ENCODE peak calls at places on chromosomes 12 and 14, in ten cellular contexts. One of them, this sample, is unnamed.

GRCh38 chr14:95998656-95999055 is 40.5 kb upstream of the C14orf132 start:
- DNase-seq in prostate gland: no peak
- DNase-seq in body of pancreas: no peak
- DNase-seq in thyroid gland: no peak
- DNase-seq in uterus: no peak
- DNase-seq in A549: peak
- DNase-seq in GM12878: no peak
- DNase-seq in heart left ventricle: no peak
- DNase-seq in transverse colon: no peak
- DNase-seq in esophagus squamous epithelium: no peak
- DNase-seq in this sample: no peak

GRCh38 chr12:22360772-22361171 is 26.3 kb upstream of the ST8SIA1 start:
- DNase-seq in A549: no peak
- DNase-seq in transverse colon: no peak
- DNase-seq in uterus: no peak
- DNase-seq in heart left ventricle: no peak
- DNase-seq in prostate gland: no peak
- DNase-seq in thyroid gland: no peak
- DNase-seq in body of pancreas: no peak
- DNase-seq in esophagus squamous epithelium: no peak
- DNase-seq in GM12878: no peak
- DNase-seq in this sample: no peak

GRCh38 chr12:3962661-3963483 is 89.7 kb upstream of the PARP11 start:
- DNase-seq in thyroid gland: no peak
- DNase-seq in heart left ventricle: peak
- DNase-seq in esophagus squamous epithelium: no peak
- DNase-seq in uterus: no peak
- DNase-seq in prostate gland: no peak
- DNase-seq in GM12878: no peak
- DNase-seq in body of pancreas: peak
- DNase-seq in transverse colon: no peak
- DNase-seq in A549: no peak
- DNase-seq in this sample: no peak

GRCh38 chr14:32572867-32573149 is 243.7 kb downstream of the AKAP6 start:
- DNase-seq in thyroid gland: no peak
- DNase-seq in body of pancreas: no peak
- DNase-seq in heart left ventricle: no peak
- DNase-seq in esophagus squamous epithelium: no peak
- DNase-seq in uterus: no peak
- DNase-seq in transverse colon: no peak
- DNase-seq in prostate gland: no peak
- DNase-seq in GM12878: no peak
- DNase-seq in A549: no peak
- DNase-seq in this sample: no peak

GRCh38 chr14:50047274-50047676 is 69.1 kb downstream of the VCPKMT start:
- DNase-seq in prostate gland: peak
- DNase-seq in uterus: no peak
- DNase-seq in esophagus squamous epithelium: no peak
- DNase-seq in A549: no peak
- DNase-seq in heart left ventricle: no peak
- DNase-seq in thyroid gland: no peak
- DNase-seq in transverse colon: peak
- DNase-seq in GM12878: peak
- DNase-seq in body of pancreas: peak
- DNase-seq in this sample: no peak

GRCh38 chr12:127054531-127054930 is 1212.4 kb upstream of the TMEM132C start:
- DNase-seq in body of pancreas: no peak
- DNase-seq in prostate gland: no peak
- DNase-seq in transverse colon: no peak
- DNase-seq in uterus: no peak
- DNase-seq in heart left ventricle: no peak
- DNase-seq in thyroid gland: no peak
- DNase-seq in A549: no peak
- DNase-seq in GM12878: no peak
- DNase-seq in esophagus squamous epithelium: no peak
- DNase-seq in this sample: no peak

GRCh38 chr12:89836026-89836425 is 127.4 kb upstream of the ATP2B1 start:
- DNase-seq in transverse colon: no peak
- DNase-seq in body of pancreas: no peak
- DNase-seq in esophagus squamous epithelium: no peak
- DNase-seq in heart left ventricle: no peak
- DNase-seq in thyroid gland: no peak
- DNase-seq in GM12878: no peak
- DNase-seq in A549: no peak
- DNase-seq in uterus: no peak
- DNase-seq in prostate gland: no peak
- DNase-seq in this sample: no peak

GRCh38 chr14:75279153-75279738 is 618 bp downstream of the FOS start:
- DNase-seq in heart left ventricle: peak
- DNase-seq in uterus: peak
- DNase-seq in prostate gland: peak
- DNase-seq in transverse colon: peak
- DNase-seq in esophagus squamous epithelium: no peak
- DNase-seq in GM12878: no peak
- DNase-seq in thyroid gland: peak
- DNase-seq in A549: peak
- DNase-seq in body of pancreas: peak
- DNase-seq in this sample: no peak

GRCh38 chr12:66596189-66596588 is 82.7 kb downstream of the GRIP1 start:
- DNase-seq in uterus: no peak
- DNase-seq in heart left ventricle: no peak
- DNase-seq in transverse colon: no peak
- DNase-seq in esophagus squamous epithelium: no peak
- DNase-seq in A549: no peak
- DNase-seq in prostate gland: no peak
- DNase-seq in thyroid gland: no peak
- DNase-seq in GM12878: no peak
- DNase-seq in body of pancreas: no peak
- DNase-seq in this sample: no peak

GRCh38 chr14:73477618-73478266 is 13.0 kb upstream of the RIOX1 start:
- DNase-seq in GM12878: peak
- DNase-seq in heart left ventricle: no peak
- DNase-seq in body of pancreas: peak
- DNase-seq in transverse colon: no peak
- DNase-seq in prostate gland: no peak
- DNase-seq in uterus: no peak
- DNase-seq in thyroid gland: no peak
- DNase-seq in A549: no peak
- DNase-seq in esophagus squamous epithelium: no peak
- DNase-seq in this sample: no peak

GRCh38 chr12:11661491-11662085 is 12.1 kb downstream of the ETV6 start:
- DNase-seq in heart left ventricle: no peak
- DNase-seq in prostate gland: no peak
- DNase-seq in uterus: no peak
- DNase-seq in GM12878: no peak
- DNase-seq in thyroid gland: peak
- DNase-seq in A549: no peak
- DNase-seq in esophagus squamous epithelium: no peak
- DNase-seq in body of pancreas: peak
- DNase-seq in transverse colon: no peak
- DNase-seq in this sample: no peak

GRCh38 chr12:42281281-42281680 is 43.2 kb upstream of the YAF2 start:
- DNase-seq in body of pancreas: no peak
- DNase-seq in GM12878: no peak
- DNase-seq in prostate gland: no peak
- DNase-seq in thyroid gland: no peak
- DNase-seq in esophagus squamous epithelium: no peak
- DNase-seq in heart left ventricle: no peak
- DNase-seq in uterus: no peak
- DNase-seq in A549: no peak
- DNase-seq in transverse colon: no peak
- DNase-seq in this sample: no peak

GRCh38 chr14:105602799-105603763 is 76.7 kb downstream of the TMEM121 start:
- DNase-seq in body of pancreas: no peak
- DNase-seq in esophagus squamous epithelium: no peak
- DNase-seq in transverse colon: no peak
- DNase-seq in A549: no peak
- DNase-seq in thyroid gland: peak
- DNase-seq in prostate gland: no peak
- DNase-seq in heart left ventricle: no peak
- DNase-seq in uterus: no peak
- DNase-seq in GM12878: no peak
- DNase-seq in this sample: no peak

GRCh38 chr14:24838945-24839616 is 205.1 kb upstream of the GZMB start:
- DNase-seq in A549: no peak
- DNase-seq in esophagus squamous epithelium: no peak
- DNase-seq in GM12878: no peak
- DNase-seq in thyroid gland: peak
- DNase-seq in transverse colon: peak
- DNase-seq in prostate gland: peak
- DNase-seq in heart left ventricle: peak
- DNase-seq in body of pancreas: peak
- DNase-seq in uterus: no peak
- DNase-seq in this sample: no peak

DNA sequence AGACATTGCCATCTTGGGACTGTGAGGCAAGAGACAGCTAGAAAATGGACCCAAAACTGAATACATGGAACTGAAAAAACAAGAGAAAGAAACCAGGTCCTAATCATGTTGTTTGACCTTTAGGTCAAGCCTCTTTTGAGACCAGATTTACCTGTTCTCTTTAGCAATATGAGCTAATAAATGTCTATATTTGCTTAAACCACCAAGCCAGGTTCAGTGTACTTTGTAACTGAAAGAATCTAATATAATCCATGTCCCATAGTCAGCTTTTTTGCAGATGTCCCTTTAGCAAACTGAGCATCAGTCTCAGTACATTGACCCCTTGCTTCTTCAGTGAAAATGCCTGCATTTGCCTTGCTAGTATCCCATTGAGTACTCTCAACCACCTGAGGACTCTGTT is 61.7 kb downstream of the PLCZ1 start:
- DNase-seq in transverse colon: no peak
- DNase-seq in heart left ventricle: no peak
- DNase-seq in GM12878: no peak
- DNase-seq in A549: no peak
- DNase-seq in esophagus squamous epithelium: no peak
- DNase-seq in body of pancreas: no peak
- DNase-seq in prostate gland: no peak
- DNase-seq in uterus: no peak
- DNase-seq in thyroid gland: no peak
- DNase-seq in this sample: no peak
- TF ChIP-seq POLR2A in transverse colon: no peak
- TF ChIP-seq POLR2A in heart left ventricle: no peak
- TF ChIP-seq POLR2A in GM12878: no peak
- TF ChIP-seq POLR2A in A549: no peak
- TF ChIP-seq POLR2A in esophagus squamous epithelium: no peak
- TF ChIP-seq POLR2A in body of pancreas: no peak
- TF ChIP-seq POLR2A in prostate gland: no peak
- TF ChIP-seq POLR2A in uterus: no peak
- TF ChIP-seq POLR2A in thyroid gland: no peak
- TF ChIP-seq POLR2A in this sample: no peak

DNA sequence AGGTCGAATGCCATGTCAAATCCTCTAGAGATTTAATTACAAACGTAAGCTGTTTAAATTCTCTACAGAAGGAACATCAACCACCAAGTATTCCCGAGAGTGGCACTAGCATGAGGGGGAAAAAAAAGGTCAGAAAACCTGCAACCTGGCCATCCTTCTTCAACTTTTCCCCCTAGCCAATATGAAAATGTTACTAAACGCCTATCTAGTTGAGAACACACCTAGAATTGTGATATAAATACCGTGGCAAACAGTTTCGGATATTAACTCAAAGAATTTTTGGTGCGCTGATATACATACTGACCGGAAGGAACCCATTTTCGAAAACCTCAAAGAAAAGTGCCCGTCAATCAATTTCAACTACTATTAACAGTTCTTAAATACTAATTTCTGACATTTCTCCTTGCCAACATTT is 1.8 kb downstream of the HNRNPC start:
- DNase-seq in esophagus squamous epithelium: no peak
- DNase-seq in A549: no peak
- DNase-seq in heart left ventricle: no peak
- DNase-seq in GM12878: no peak
- DNase-seq in prostate gland: no peak
- DNase-seq in thyroid gland: no peak
- DNase-seq in body of pancreas: no peak
- DNase-seq in transverse colon: no peak
- DNase-seq in uterus: no peak
- DNase-seq in this sample: no peak
- TF ChIP-seq POLR2A in esophagus squamous epithelium: no peak
- TF ChIP-seq POLR2A in A549: no peak
- TF ChIP-seq POLR2A in heart left ventricle: no peak
- TF ChIP-seq POLR2A in GM12878: no peak
- TF ChIP-seq POLR2A in prostate gland: no peak
- TF ChIP-seq POLR2A in thyroid gland: no peak
- TF ChIP-seq POLR2A in body of pancreas: no peak
- TF ChIP-seq POLR2A in transverse colon: no peak
- TF ChIP-seq POLR2A in uterus: no peak
- TF ChIP-seq POLR2A in this sample: no peak

GRCh38 chr12:109588461-109589239 is 15.1 kb downstream of the MVK start:
- DNase-seq in transverse colon: peak
- DNase-seq in esophagus squamous epithelium: no peak
- DNase-seq in uterus: no peak
- DNase-seq in thyroid gland: peak
- DNase-seq in GM12878: no peak
- DNase-seq in heart left ventricle: no peak
- DNase-seq in prostate gland: no peak
- DNase-seq in A549: no peak
- DNase-seq in body of pancreas: no peak
- DNase-seq in this sample: no peak
- TF ChIP-seq POLR2A in transverse colon: no peak
- TF ChIP-seq POLR2A in esophagus squamous epithelium: no peak
- TF ChIP-seq POLR2A in uterus: no peak
- TF ChIP-seq POLR2A in thyroid gland: peak
- TF ChIP-seq POLR2A in GM12878: no peak
- TF ChIP-seq POLR2A in heart left ventricle: no peak
- TF ChIP-seq POLR2A in prostate gland: no peak
- TF ChIP-seq POLR2A in A549: no peak
- TF ChIP-seq POLR2A in body of pancreas: no peak
- TF ChIP-seq POLR2A in this sample: no peak

DNA sequence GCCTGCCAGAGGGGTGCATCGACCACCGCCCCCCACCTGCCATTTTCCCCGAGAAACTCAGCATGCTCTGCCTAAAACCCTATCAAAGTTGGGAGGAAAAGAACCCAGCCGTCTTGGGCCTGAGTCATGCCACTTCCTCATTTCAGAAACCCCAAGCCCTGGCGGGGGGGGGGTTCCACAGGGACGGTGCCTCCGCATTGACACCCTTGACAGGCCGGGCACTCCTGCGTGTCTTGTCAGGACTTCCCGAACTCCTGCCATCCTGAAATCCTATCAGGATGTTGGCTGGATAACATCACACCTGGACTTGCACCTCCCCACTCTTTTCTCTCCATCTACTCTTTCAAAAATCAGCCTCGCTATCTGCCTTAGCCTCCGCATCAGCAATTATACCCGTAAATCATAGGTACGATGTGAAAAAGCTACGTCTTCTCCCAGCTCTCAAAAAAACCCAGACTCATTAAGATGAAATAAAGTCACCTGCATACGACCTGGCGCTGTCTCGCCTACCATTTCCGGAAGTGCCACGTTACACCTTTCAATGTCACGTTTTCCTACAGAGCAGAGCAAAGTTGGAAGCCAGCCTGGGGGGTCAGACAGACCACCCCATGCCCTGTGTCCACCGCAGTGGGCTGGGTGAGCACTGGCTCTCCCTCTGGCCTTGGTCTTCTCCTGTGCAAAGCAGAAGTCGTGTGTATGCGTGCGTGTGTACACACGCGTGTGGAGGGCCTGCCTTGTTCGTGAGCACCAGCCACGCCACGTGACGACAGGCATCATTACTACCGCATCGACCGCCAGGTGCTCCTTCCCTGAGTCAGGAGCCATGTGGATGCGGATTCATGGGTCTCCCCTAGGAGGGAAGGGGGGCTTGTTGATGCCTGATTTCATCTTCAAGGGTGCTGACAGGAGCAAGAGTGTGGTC is 96.7 kb downstream of the RFLNA start:
- DNase-seq in esophagus squamous epithelium: peak
- DNase-seq in heart left ventricle: peak
- DNase-seq in transverse colon: peak
- DNase-seq in A549: peak
- DNase-seq in thyroid gland: no peak
- DNase-seq in GM12878: peak
- DNase-seq in uterus: no peak
- DNase-seq in prostate gland: no peak
- DNase-seq in body of pancreas: peak
- DNase-seq in this sample: no peak
- TF ChIP-seq POLR2A in esophagus squamous epithelium: no peak
- TF ChIP-seq POLR2A in heart left ventricle: no peak
- TF ChIP-seq POLR2A in transverse colon: no peak
- TF ChIP-seq POLR2A in A549: no peak
- TF ChIP-seq POLR2A in thyroid gland: no peak
- TF ChIP-seq POLR2A in GM12878: peak
- TF ChIP-seq POLR2A in uterus: no peak
- TF ChIP-seq POLR2A in prostate gland: no peak
- TF ChIP-seq POLR2A in body of pancreas: no peak
- TF ChIP-seq POLR2A in this sample: no peak

This sample was measured in H54.